ENCODE peak calls at places on chromosomes 2 and 18, in nine cellular contexts. U is GM04504; C is AG08396; O is stimulated activated CD8-positive, alpha-beta memory T cell treated with anti-CD3 and anti-CD28 coated beads, Interleukin-4, amount 100 ng/mL, for 24 hours; S is NCI-H1105 treated with DMSO at 0.1 percent for 48 hours; I is effector memory CD8-positive, alpha-beta T cell; D is fibroblast of pulmonary artery; R is HTR-8/SVneo; A is heart left ventricle. T is an unnamed sample.

GRCh38 chr2:153404792-153405191 is 73.8 kb downstream of the RPRM start:
- DNase-seq in I (no peak), R (no peak), O (no peak), A (no peak), U (no peak), S (peak), C (no peak), D (no peak), T (no peak)

GRCh38 chr2:163884416-163884815 is 148.6 kb upstream of the FIGN start:
- DNase-seq in D (no peak), S (no peak), C (no peak), A (no peak), R (no peak), O (no peak), U (no peak), I (no peak), T (peak)

GRCh38 chr2:64227603-64228125 is 83.4 kb upstream of the PELI1 start:
- DNase-seq in O (no peak), S (no peak), R (no peak), A (no peak), C (no peak), I (no peak), U (no peak), D (no peak), T (peak)

GRCh38 chr2:216604458-216604857 is 28.8 kb upstream of the IGFBP2 start:
- DNase-seq in I (no peak), S (no peak), D (no peak), U (no peak), C (no peak), R (no peak), O (no peak), A (no peak), T (no peak)

GRCh38 chr2:160652236-160652635 is 158.6 kb upstream of the RBMS1 start:
- DNase-seq in D (peak), O (peak), U (no peak), A (no peak), S (no peak), I (peak), C (peak), R (no peak), T (peak)

GRCh38 chr2:126448611-126449010 is 207.3 kb upstream of the GYPC start:
- DNase-seq in A (no peak), C (no peak), I (no peak), D (no peak), R (no peak), O (no peak), U (no peak), S (no peak), T (no peak)

GRCh38 chr2:43318791-43319190 is 92.4 kb upstream of the ZFP36L2 start:
- DNase-seq in O (no peak), I (no peak), C (no peak), A (no peak), D (peak), U (no peak), S (peak), R (no peak), T (peak)

GRCh38 chr2:18077724-18078123 is 199.3 kb downstream of the KCNS3 start:
- DNase-seq in R (no peak), A (no peak), C (no peak), U (peak), O (no peak), S (no peak), I (no peak), D (peak), T (peak)

GRCh38 chr18:48724939-48725338 is 186.1 kb downstream of the CTIF start:
- DNase-seq in R (no peak), O (no peak), D (no peak), A (no peak), I (no peak), S (no peak), U (no peak), C (no peak), T (no peak)

GRCh38 chr2:28391564-28392296 is 928 bp upstream of the FOSL2 start:
- DNase-seq in A (peak), S (peak), I (no peak), U (peak), C (peak), R (peak), O (peak), D (peak), T (peak)